ENCODE peak calls at places on chromosomes 2 and 18, in ten cellular contexts. L is RWPE1, W is adrenal gland, B is fibroblast of lung, C is dorsolateral prefrontal cortex, X is A549, J is GM23338, H is AG04450, V is heart right ventricle, T is PC-3. P is an unnamed sample.

GRCh38 chr2:233535276-233535675 is 31.3 kb downstream of the USP40 start:
- DNase-seq in L (no peak), W (no peak), B (no peak), C (no peak), X (no peak), J (no peak), H (no peak), V (no peak), T (no peak), P (no peak)

GRCh38 chr18:44079602-44080001 is 601.1 kb upstream of the SETBP1 start:
- DNase-seq in L (no peak), W (peak), B (peak), C (no peak), X (no peak), J (no peak), H (peak), V (no peak), T (peak), P (no peak)

GRCh38 chr18:5894613-5895299 is 566 bp downstream of the TMEM200C start:
- DNase-seq in L (no peak), W (peak), B (peak), C (no peak), X (no peak), J (peak), H (no peak), V (peak), T (no peak), P (peak)

GRCh38 chr2:77484026-77484425 is 38.1 kb downstream of the LRRTM4 start:
- DNase-seq in L (no peak), W (no peak), B (no peak), C (no peak), X (no peak), J (peak), H (no peak), V (no peak), T (no peak), P (no peak)

GRCh38 chr2:20186078-20186854 is 38.7 kb downstream of the SDC1 start:
- DNase-seq in L (no peak), W (peak), B (no peak), C (no peak), X (peak), J (no peak), H (no peak), V (no peak), T (peak), P (peak)

GRCh38 chr2:55431982-55432627 is 12.4 kb upstream of the CCDC88A start:
- DNase-seq in L (peak), W (no peak), B (peak), C (no peak), X (peak), J (peak), H (no peak), V (no peak), T (peak), P (no peak)

GRCh38 chr2:71619230-71619741 is 165.9 kb downstream of the DYSF start:
- DNase-seq in L (no peak), W (peak), B (no peak), C (no peak), X (no peak), J (no peak), H (no peak), V (no peak), T (no peak), P (peak)

GRCh38 chr2:47080888-47081301 is 74.2 kb downstream of the STPG4 start:
- DNase-seq in L (no peak), W (no peak), B (no peak), C (no peak), X (no peak), J (no peak), H (no peak), V (no peak), T (no peak), P (no peak)

GRCh38 chr2:238425979-238426567 is 654 bp upstream of the ASB1 start:
- DNase-seq in L (no peak), W (peak), B (peak), C (no peak), X (peak), J (peak), H (no peak), V (no peak), T (no peak), P (peak)

GRCh38 chr2:161113693-161114417 is 46.4 kb upstream of the TANK start:
- DNase-seq in L (no peak), W (no peak), B (no peak), C (no peak), X (no peak), J (no peak), H (no peak), V (no peak), T (no peak), P (no peak)
- H3K27ac ChIP-seq in L (no peak), W (no peak), B (no peak), C (no peak), X (no peak), J (no peak), H (no peak), V (no peak), T (no peak), P (no peak)

GRCh38 chr2:153663371-153663770 is 184.8 kb upstream of the RPRM start:
- DNase-seq in L (no peak), W (no peak), B (no peak), C (no peak), X (no peak), J (no peak), H (no peak), V (no peak), T (no peak), P (no peak)
- TF ChIP-seq CTCF in L (no peak), W (no peak), B (no peak), C (no peak), X (no peak), J (no peak), H (no peak), V (no peak), T (no peak), P (no peak)

DNA sequence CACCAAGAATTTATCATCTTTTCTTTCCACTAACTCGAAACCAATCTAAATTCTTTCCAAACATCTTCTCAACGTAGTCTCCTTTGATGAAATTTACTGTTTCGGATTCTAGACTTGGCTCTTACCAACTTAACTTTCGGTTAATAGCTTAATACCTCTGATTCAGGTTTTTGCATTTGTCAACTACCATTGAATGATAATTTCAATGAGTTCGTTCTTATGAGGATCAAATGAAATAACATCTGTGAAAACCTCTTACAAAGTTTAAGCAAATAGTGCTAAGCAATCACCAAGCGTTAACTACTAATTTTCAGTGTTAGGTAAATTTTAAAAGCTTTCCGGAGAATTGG is 593 bp upstream of the NRBP1 start:
- DNase-seq in L (no peak), W (no peak), B (no peak), C (no peak), X (no peak), J (no peak), H (no peak), V (no peak), T (peak), P (no peak)
- H3K27ac ChIP-seq in L (peak), W (peak), B (peak), C (peak), X (peak), J (peak), H (peak), V (peak), T (peak), P (peak)

GRCh38 chr2:226320073-226320948 is 479.3 kb downstream of the IRS1 start:
- DNase-seq in L (no peak), W (no peak), B (no peak), C (no peak), X (no peak), J (no peak), H (no peak), V (no peak), T (peak), P (no peak)
- TF ChIP-seq CTCF in L (no peak), W (no peak), B (no peak), C (no peak), X (no peak), J (no peak), H (no peak), V (no peak), T (no peak), P (no peak)

P was measured in left lung.